ENCODE peak calls at places on chromosomes 5 and 9, in ten cellular contexts. B is bronchial epithelial cell; V is BE2C; K is Caco-2; W is HCT116; U is breast epithelium; R is CD8-positive, alpha-beta T cell; G is adrenal gland; O is GM12865; X is fibroblast of pulmonary artery. P is an unnamed sample.

GRCh38 chr5:172361566-172362238 is 78.1 kb upstream of the UBTD2 start:
- DNase-seq in R (no peak), O (peak), V (no peak), U (no peak), G (peak), W (peak), X (peak), K (no peak), B (peak), P (peak)

GRCh38 chr9:128084746-128085145 is 16.7 kb downstream of the SLC25A25 start:
- DNase-seq in U (no peak), W (no peak), O (no peak), V (no peak), K (no peak), G (no peak), X (no peak), B (no peak), R (no peak), P (no peak)

GRCh38 chr5:22560115-22560514 is 293.0 kb downstream of the CDH12 start:
- DNase-seq in B (peak), U (no peak), K (no peak), W (no peak), V (no peak), X (peak), R (no peak), G (no peak), O (no peak), P (no peak)

GRCh38 chr9:70873506-70873905 is 247.9 kb downstream of the TRPM3 start:
- DNase-seq in G (no peak), B (no peak), W (no peak), U (no peak), X (peak), R (no peak), V (no peak), K (no peak), O (no peak), P (no peak)

GRCh38 chr9:70924380-70924779 is 197.0 kb downstream of the TRPM3 start:
- DNase-seq in W (no peak), G (no peak), K (no peak), V (no peak), O (no peak), X (peak), B (no peak), R (no peak), U (no peak), P (no peak)

GRCh38 chr5:4643190-4643589 is 496.9 kb upstream of the ADAMTS16 start:
- DNase-seq in K (no peak), W (no peak), U (no peak), B (no peak), O (no peak), V (no peak), X (no peak), G (no peak), R (no peak), P (no peak)

GRCh38 chr5:58800410-58800809 is 217.5 kb downstream of the RAB3C start:
- DNase-seq in U (no peak), X (no peak), K (no peak), R (no peak), B (no peak), W (no peak), G (no peak), O (no peak), V (no peak), P (no peak)

GRCh38 chr9:93965830-93966577 is 10.8 kb upstream of the BARX1 start:
- DNase-seq in K (no peak), O (no peak), U (no peak), V (no peak), B (no peak), G (peak), X (no peak), R (no peak), W (no peak), P (no peak)

GRCh38 chr5:134240421-134240962 is 14.6 kb upstream of the PPP2CA start:
- DNase-seq in U (no peak), W (no peak), B (peak), V (no peak), O (no peak), K (no peak), R (no peak), X (peak), G (peak), P (no peak)

GRCh38 chr9:120894404-120895226 is 17.6 kb upstream of the PHF19 start:
- DNase-seq in U (no peak), G (no peak), B (no peak), X (peak), K (no peak), W (no peak), V (no peak), R (no peak), O (no peak), P (no peak)

GRCh38 chr9:128821584-128822406 is 3.5 kb downstream of the ENDOG start:
- DNase-seq in K (no peak), W (no peak), G (no peak), R (no peak), U (no peak), X (no peak), B (no peak), O (no peak), V (no peak), P (no peak)

GRCh38 chr5:3262451-3262850 is 333.2 kb upstream of the IRX1 start:
- DNase-seq in B (no peak), U (no peak), R (no peak), W (no peak), O (no peak), X (no peak), V (no peak), K (no peak), G (no peak), P (no peak)

GRCh38 chr5:65809817-65810531 is 88.0 kb downstream of the NLN start:
- DNase-seq in G (peak), O (no peak), U (no peak), W (no peak), R (no peak), V (peak), X (peak), B (no peak), K (no peak), P (no peak)

GRCh38 chr9:105647595-105648349 is 14.5 kb upstream of the TAL2 start:
- DNase-seq in K (no peak), G (no peak), X (peak), B (peak), O (no peak), W (no peak), U (no peak), V (peak), R (no peak), P (no peak)

GRCh38 chr5:17817946-17818345 is 183.7 kb downstream of the TAF11L14 start:
- DNase-seq in O (no peak), V (no peak), U (no peak), R (no peak), K (no peak), X (no peak), G (no peak), B (no peak), W (no peak), P (no peak)

GRCh38 chr9:91433180-91433579 is 9.5 kb upstream of the NFIL3 start:
- DNase-seq in U (no peak), W (peak), R (no peak), K (no peak), X (peak), O (peak), V (no peak), B (peak), G (no peak), P (peak)

GRCh38 chr9:21688108-21689102 is 114.0 kb upstream of the MTAP start:
- DNase-seq in B (peak), X (peak), O (no peak), R (no peak), G (no peak), K (no peak), U (peak), V (no peak), W (no peak), P (peak)

GRCh38 chr5:130164966-130165365 is 260.7 kb downstream of the CHSY3 start:
- DNase-seq in X (peak), U (no peak), W (no peak), K (no peak), G (no peak), V (no peak), B (peak), R (no peak), O (no peak), P (no peak)

GRCh38 chr5:73564644-73565165 is 734 bp downstream of the ANKRA2 start:
- DNase-seq in V (no peak), U (no peak), W (no peak), K (no peak), O (peak), X (peak), G (peak), R (no peak), B (no peak), P (no peak)

GRCh38 chr9:93119953-93120845 is 13.9 kb downstream of the NINJ1 start:
- DNase-seq in O (peak), U (peak), X (peak), V (peak), K (peak), B (peak), W (peak), R (no peak), G (peak), P (peak)

GRCh38 chr9:35071814-35072460 is 488 bp downstream of the VCP start:
- DNase-seq in G (peak), B (peak), U (peak), X (peak), V (peak), W (peak), R (peak), K (peak), O (peak), P (no peak)

GRCh38 chr9:92325991-92326500 is 293 bp downstream of the CENPP start:
- DNase-seq in V (no peak), G (no peak), R (no peak), X (no peak), B (peak), U (no peak), K (no peak), W (no peak), O (peak), P (no peak)

GRCh38 chr9:16133556-16134227 is 580.8 kb downstream of the CCDC171 start:
- DNase-seq in W (peak), X (peak), U (no peak), V (peak), B (peak), K (no peak), O (peak), R (no peak), G (peak), P (no peak)

GRCh38 chr9:135932656-135933055 is 25.3 kb upstream of the CAMSAP1 start:
- DNase-seq in U (no peak), G (no peak), V (no peak), K (no peak), O (no peak), W (no peak), X (no peak), R (no peak), B (no peak), P (no peak)

DNA sequence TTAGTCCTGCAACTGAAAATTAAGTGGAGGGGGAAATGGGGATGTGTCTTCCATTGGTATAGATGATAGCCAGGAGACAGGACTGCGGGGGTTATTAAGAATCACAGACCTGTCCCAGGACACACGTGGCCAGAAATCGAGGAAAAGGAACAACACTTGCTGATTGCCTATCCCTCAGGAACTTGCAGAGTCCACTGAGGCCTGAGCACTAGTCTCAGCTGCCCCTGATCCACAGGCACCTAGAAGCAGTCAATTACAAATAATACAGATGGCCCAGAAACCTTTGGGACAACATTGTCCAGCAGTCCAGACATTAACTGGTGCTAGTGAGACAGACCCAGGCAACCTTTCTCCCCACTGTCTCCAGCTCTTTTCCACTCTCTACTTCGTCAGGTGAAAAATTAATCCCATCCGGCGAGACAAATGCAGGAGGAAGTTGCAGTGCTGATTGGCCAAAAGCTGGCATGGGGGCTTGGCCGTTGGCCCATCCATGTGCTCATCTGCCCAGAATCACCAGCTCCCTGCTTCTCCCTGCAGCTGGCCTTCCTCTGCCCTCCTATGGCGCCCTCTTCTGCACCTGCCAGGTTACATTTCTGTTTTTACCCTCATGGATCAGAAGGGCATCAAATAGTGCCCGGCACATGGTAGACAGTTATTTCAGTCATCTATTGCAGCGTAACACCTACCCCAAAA is 3.5 kb upstream of the B4GALT1 start:
- DNase-seq in W (peak), B (no peak), O (peak), G (peak), V (peak), R (no peak), K (no peak), X (no peak), U (peak), P (no peak)
- TF ChIP-seq CTCF in W (peak), B (peak), O (peak), G (peak), V (peak), R (peak), K (peak), X (peak), U (peak), P (peak)

GRCh38 chr5:9015937-9016270 is 530.0 kb downstream of the SEMA5A start:
- DNase-seq in U (no peak), B (no peak), G (no peak), X (peak), K (no peak), V (no peak), O (no peak), R (no peak), W (no peak), P (no peak)

GRCh38 chr5:9013147-9013546 is 532.7 kb downstream of the SEMA5A start:
- DNase-seq in O (no peak), B (no peak), R (no peak), X (no peak), K (no peak), G (no peak), W (no peak), U (no peak), V (no peak), P (no peak)

GRCh38 chr5:9015250-9015936 is 530.5 kb downstream of the SEMA5A start:
- DNase-seq in R (no peak), K (no peak), U (no peak), G (no peak), V (no peak), B (no peak), X (peak), O (no peak), W (no peak), P (no peak)

GRCh38 chr5:9009931-9010652 is 535.8 kb downstream of the SEMA5A start:
- DNase-seq in V (no peak), B (no peak), O (no peak), G (no peak), K (no peak), X (peak), U (no peak), R (no peak), W (no peak), P (no peak)
- TF ChIP-seq CTCF in V (no peak), B (no peak), O (no peak), G (no peak), K (no peak), X (no peak), U (no peak), R (no peak), W (no peak), P (no peak)

DNA sequence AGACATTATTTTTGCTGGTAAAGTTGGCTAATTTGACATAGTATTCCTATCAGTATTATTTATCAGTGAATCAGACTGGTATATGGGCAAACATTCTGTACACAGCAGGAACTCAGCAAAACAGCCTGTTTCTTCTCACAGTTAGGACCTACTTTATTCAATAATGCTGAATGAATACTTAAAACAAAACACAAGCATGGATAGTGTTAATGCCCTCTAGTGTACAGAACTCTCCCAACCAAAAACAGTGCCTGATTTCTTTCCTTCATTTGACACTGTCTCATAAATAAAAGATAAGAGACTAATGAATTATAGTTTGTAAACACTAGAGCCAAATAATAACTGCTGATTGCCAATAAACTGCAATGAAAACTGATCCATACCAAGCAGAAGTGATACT is 1113.3 kb downstream of the PTPRD start:
- DNase-seq in X (no peak), B (no peak), V (no peak), U (no peak), W (no peak), R (no peak), G (no peak), O (no peak), K (no peak), P (no peak)
- TF ChIP-seq CTCF in X (no peak), B (no peak), V (no peak), U (no peak), W (no peak), R (no peak), G (no peak), O (no peak), K (no peak), P (no peak)

GRCh38 chr5:163397368-163397767 is 40.0 kb upstream of the CCNG1 start:
- DNase-seq in K (no peak), O (no peak), G (no peak), U (no peak), B (no peak), R (no peak), V (no peak), W (no peak), X (no peak), P (no peak)
- TF ChIP-seq CTCF in K (no peak), O (no peak), G (no peak), U (no peak), B (no peak), R (no peak), V (no peak), W (no peak), X (no peak), P (no peak)

GRCh38 chr5:170562166-170562565 is 58.3 kb downstream of the KCNIP1 start:
- DNase-seq in G (no peak), V (no peak), B (no peak), O (no peak), X (no peak), K (no peak), R (no peak), U (no peak), W (no peak), P (no peak)

GRCh38 chr5:170569101-170569500 is 65.3 kb downstream of the KCNIP1 start:
- DNase-seq in V (no peak), B (no peak), G (no peak), R (no peak), O (no peak), X (no peak), W (no peak), K (no peak), U (no peak), P (no peak)

GRCh38 chr5:170563808-170564207 is 60.0 kb downstream of the KCNIP1 start:
- DNase-seq in X (no peak), R (no peak), U (no peak), G (no peak), W (no peak), K (no peak), O (no peak), B (no peak), V (no peak), P (no peak)

GRCh38 chr5:170570492-170570891 is 66.7 kb downstream of the KCNIP1 start:
- DNase-seq in K (no peak), R (no peak), B (no peak), G (no peak), V (no peak), X (no peak), O (no peak), U (no peak), W (no peak), P (no peak)

GRCh38 chr5:170565077-170565476 is 61.3 kb downstream of the KCNIP1 start:
- DNase-seq in G (peak), U (no peak), W (no peak), R (no peak), O (no peak), X (no peak), B (no peak), K (no peak), V (no peak), P (no peak)
- TF ChIP-seq CTCF in G (no peak), U (no peak), W (no peak), R (no peak), O (no peak), X (no peak), B (no peak), K (no peak), V (no peak), P (no peak)

GRCh38 chr9:123599781-123600180 is 243.8 kb downstream of the CRB2 start:
- DNase-seq in V (no peak), B (no peak), K (no peak), G (no peak), U (no peak), O (no peak), R (no peak), X (no peak), W (no peak), P (peak)

GRCh38 chr9:123597073-123597472 is 241.1 kb downstream of the CRB2 start:
- DNase-seq in B (no peak), W (no peak), V (no peak), K (no peak), X (no peak), R (no peak), U (no peak), O (no peak), G (no peak), P (no peak)

GRCh38 chr9:123601828-123602227 is 245.8 kb downstream of the CRB2 start:
- DNase-seq in B (no peak), K (no peak), V (peak), O (no peak), X (no peak), G (no peak), W (no peak), R (no peak), U (no peak), P (no peak)

DNA sequence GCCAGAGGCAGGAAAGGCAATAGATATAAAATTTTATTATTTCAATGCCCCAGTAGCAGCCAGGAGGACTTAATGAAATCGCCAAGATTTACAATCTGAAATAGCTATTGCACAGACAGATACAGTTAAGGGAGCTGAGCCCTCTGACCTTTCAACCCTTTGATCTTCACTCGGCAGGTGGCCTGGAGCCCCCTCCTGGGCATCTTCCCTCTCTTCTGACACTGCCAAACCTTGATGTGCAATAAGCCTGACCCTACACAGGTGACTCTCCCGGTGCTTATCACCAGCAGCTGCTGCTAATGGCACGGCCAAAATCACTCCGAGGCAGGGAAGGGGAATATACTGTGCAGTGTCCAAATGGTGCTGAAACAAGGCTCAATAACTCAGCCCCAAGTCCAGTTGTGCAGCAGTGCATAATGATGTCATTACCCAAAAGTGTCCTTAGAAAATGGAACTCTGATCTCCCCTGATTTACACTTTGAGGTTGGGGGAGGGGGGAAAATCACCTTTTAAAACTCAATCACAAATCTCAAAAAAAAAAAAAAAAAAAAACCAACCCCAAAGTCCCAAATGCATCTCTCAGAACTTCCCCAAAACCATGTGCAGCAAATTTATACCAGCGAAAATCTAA is 242.0 kb downstream of the CRB2 start:
- DNase-seq in X (no peak), K (peak), W (no peak), B (no peak), U (no peak), V (peak), G (no peak), O (no peak), R (no peak), P (no peak)
- TF ChIP-seq CTCF in X (no peak), K (peak), W (no peak), B (no peak), U (no peak), V (peak), G (no peak), O (no peak), R (no peak), P (no peak)

P was measured in HFF-Myc.